ENCODE peak calls at places on chromosomes 4 and X, in ten cellular contexts. E is endothelial cell of umbilical vein, P is AG09319, B is Calu3, H is glutamatergic neuron, R is GM12878, S is HFF-Myc, N is body of pancreas, U is astrocyte of the spinal cord, Z is LNCaP clone FGC. C is an unnamed sample.
A peak's percentile ranks its signal among the peaks of the same experiment; 100 is the strongest.

GRCh38 chr4:184250795-184251679 is 33.4 kb upstream of the ENPP6 start:
- DNase-seq in Z (no peak), B (peak; percentile 15), R (no peak), E (peak; percentile 49), S (peak; percentile 25), P (peak; percentile 16), N (no peak), U (peak; percentile 58), H (no peak), C (no peak)

GRCh38 chr4:55887594-55887993 is 34.1 kb downstream of the EXOC1 start:
- DNase-seq in Z (no peak), N (no peak), P (no peak), B (no peak), E (no peak), S (no peak), H (no peak), R (no peak), U (no peak), C (no peak)

GRCh38 chrX:16770970-16771482 is 15.2 kb upstream of the TXLNG start:
- DNase-seq in B (no peak), R (no peak), H (no peak), P (no peak), U (no peak), E (no peak), S (no peak), N (no peak), Z (no peak), C (no peak)

GRCh38 chr4:150960818-150961217 is 54.3 kb downstream of the LRBA start:
- DNase-seq in H (peak; percentile 59), S (no peak), Z (no peak), E (peak; percentile 46), P (no peak), R (no peak), B (peak; percentile 53), U (no peak), N (no peak), C (no peak)

GRCh38 chr4:91914176-91914804 is 389.5 kb upstream of the GRID2 start:
- DNase-seq in S (no peak), R (no peak), P (no peak), U (no peak), B (no peak), Z (no peak), E (no peak), H (no peak), N (no peak), C (no peak)

GRCh38 chrX:106000203-106000602 is 38.3 kb downstream of the SERPINA7 start:
- DNase-seq in H (no peak), P (no peak), E (no peak), B (no peak), U (no peak), Z (no peak), R (no peak), S (no peak), N (no peak), C (no peak)

GRCh38 chrX:149949743-149950436 is 11.6 kb upstream of the EOLA2 start:
- DNase-seq in N (no peak), R (no peak), H (no peak), P (no peak), E (no peak), B (no peak), Z (no peak), S (no peak), U (no peak), C (no peak)

GRCh38 chr4:152628128-152628527 is 51.7 kb downstream of the TMEM154 start:
- DNase-seq in E (no peak), R (no peak), N (no peak), B (no peak), U (no peak), P (no peak), H (no peak), Z (no peak), S (no peak), C (no peak)

GRCh38 chrX:13703589-13703988 is 14.7 kb downstream of the RAB9A start:
- DNase-seq in U (no peak), S (no peak), H (no peak), B (no peak), P (no peak), E (no peak), Z (no peak), R (no peak), N (no peak), C (no peak)

GRCh38 chrX:153628665-153629064 is 18.3 kb upstream of the DUSP9 start:
- DNase-seq in N (no peak), E (no peak), R (no peak), S (no peak), U (no peak), Z (no peak), H (no peak), P (no peak), B (no peak), C (peak; percentile 77)

DNA sequence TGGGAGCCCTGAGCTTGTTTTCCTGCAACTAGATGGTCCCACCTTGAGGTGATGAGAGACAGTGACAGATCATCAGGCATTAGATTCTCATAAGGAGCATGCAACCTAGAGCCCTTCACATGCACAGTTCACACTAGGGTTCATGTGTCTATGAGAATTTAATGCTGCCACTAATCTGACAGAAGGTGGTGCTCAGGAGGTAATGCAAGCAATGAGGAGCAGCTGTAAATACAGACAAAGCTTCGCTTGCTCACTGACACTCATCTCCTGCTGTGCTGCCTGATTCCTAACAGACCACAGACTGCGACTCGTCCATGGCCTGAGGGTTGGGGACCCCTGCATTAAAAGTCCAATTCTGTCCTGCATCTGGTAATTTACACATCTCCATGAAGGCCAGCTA is 141.6 kb downstream of the KCNIP4 start:
- DNase-seq in Z (no peak), E (no peak), R (no peak), U (no peak), N (no peak), H (no peak), S (no peak), B (no peak), P (no peak), C (no peak)
- TF ChIP-seq CTCF in Z (no peak), E (no peak), R (no peak), U (no peak), N (no peak), H (no peak), S (no peak), B (no peak), P (no peak), C (peak; percentile 23)

GRCh38 chr4:3669553-3669949 is 96.6 kb upstream of the ADRA2C start:
- DNase-seq in S (no peak), B (no peak), P (no peak), N (no peak), R (no peak), Z (no peak), E (no peak), U (no peak), H (peak; percentile 4), C (peak; percentile 84)

GRCh38 chr4:3665360-3665891 is 100.8 kb upstream of the ADRA2C start:
- DNase-seq in H (no peak), N (no peak), B (no peak), Z (no peak), P (no peak), U (no peak), S (no peak), E (no peak), R (no peak), C (no peak)

GRCh38 chr4:3666263-3666662 is 99.9 kb upstream of the ADRA2C start:
- DNase-seq in H (no peak), B (no peak), P (no peak), E (no peak), N (no peak), Z (peak; percentile 36), S (no peak), R (no peak), U (no peak), C (no peak)

GRCh38 chr4:3668825-3669552 is 97.2 kb upstream of the ADRA2C start:
- DNase-seq in E (no peak), Z (no peak), N (no peak), P (no peak), H (no peak), R (no peak), S (no peak), B (no peak), U (no peak), C (no peak)

DNA sequence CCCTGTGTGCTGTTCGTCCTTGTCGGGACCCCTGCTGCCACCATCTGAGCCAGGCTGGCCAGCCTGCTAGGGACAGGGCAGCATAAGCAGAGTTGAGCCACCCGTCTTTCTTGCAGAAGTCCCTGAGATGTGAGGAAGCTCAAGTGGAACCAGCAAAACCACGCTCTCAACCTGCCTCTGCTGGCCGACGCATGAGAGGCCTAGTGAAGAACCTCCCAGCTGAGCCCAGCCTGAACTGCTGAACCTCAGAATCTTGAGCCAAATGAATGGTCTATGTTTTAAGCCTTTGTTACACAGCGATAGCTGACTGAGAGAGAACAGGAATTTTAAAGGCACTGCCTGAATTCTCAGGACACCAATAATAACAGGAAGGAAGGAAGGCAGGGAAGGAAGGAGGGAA is 98.9 kb upstream of the ADRA2C start:
- DNase-seq in P (no peak), U (no peak), B (no peak), S (no peak), Z (no peak), E (no peak), H (no peak), R (no peak), N (no peak), C (no peak)
- TF ChIP-seq CTCF in P (no peak), U (no peak), B (no peak), S (no peak), Z (no peak), E (no peak), H (no peak), R (no peak), N (no peak), C (no peak)

DNA sequence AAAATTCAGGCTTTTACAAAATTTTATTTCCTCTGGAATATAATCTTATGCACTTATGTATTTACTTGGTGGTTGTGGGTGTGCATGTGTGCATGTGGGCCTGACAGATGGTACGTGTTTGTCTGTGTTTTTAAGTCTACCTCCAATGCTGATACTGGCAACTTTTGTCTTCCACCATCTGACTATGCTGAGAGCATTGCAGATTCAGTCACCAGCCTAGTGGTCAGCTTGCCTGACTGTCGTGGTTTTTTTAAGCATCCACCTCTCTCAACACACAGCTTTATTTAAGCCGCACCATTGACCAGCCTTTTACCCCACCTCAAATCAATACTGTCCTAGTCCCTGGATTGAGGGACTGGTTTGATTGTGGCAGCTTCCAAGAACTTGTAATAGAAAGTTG is 37.0 kb downstream of the FSTL5 start:
- DNase-seq in B (no peak), P (no peak), U (no peak), E (no peak), N (no peak), Z (no peak), H (no peak), S (no peak), R (no peak), C (no peak)
- TF ChIP-seq CTCF in B (no peak), P (no peak), U (no peak), E (no peak), N (no peak), Z (no peak), H (no peak), S (no peak), R (no peak), C (no peak)

DNA sequence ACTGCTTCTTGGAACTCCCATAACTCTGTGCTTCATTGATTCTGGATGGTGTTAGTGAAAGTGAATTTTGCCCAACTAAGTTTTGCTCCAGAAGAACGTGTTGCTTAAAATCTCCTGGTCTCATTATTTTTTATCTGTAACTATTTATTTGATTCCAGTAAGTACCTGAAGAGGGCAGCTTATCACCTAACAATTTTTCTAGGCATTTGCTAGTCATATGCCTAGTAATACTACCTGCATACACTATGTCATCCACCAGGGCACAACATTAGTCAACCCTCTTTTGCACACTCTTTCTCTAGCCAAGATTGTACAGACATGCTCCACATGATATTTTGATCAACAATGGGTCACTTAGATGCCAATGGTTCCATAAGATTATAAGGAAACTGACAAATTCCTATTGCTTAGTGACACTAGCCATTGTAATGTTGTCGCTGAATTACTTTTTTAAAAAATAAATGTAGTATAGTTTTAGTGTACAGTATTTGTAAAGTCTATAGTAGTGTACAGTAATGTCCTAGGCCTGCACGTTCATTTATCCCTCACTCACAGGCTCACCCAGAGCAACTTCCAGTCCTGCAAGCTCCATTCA is 499.9 kb upstream of the AADAT start:
- DNase-seq in R (peak; percentile 37), H (no peak), E (no peak), Z (peak; percentile 47), N (no peak), P (no peak), B (peak; percentile 12), U (peak; percentile 25), S (no peak), C (no peak)
- TF ChIP-seq CTCF in R (peak; percentile 63), H (peak; percentile 67), E (no peak), Z (peak; percentile 55), N (no peak), P (no peak), B (peak; percentile 45), U (peak; percentile 15), S (no peak), C (peak; percentile 75)